ENCODE peak calls at places on chromosomes 3 and 15, in seven cellular contexts. H, V, I, Z, N, Q and L are unnamed samples. For H3K4me1 and H3K27me3, the result is how much of the 10 kb centered on the place peaks cover.

GRCh38 chr3:31648286-31648968 is 115.7 kb downstream of the STT3B start:
- DNase-seq in V (no peak), I (no peak), Z (no peak), Q (no peak), H (no peak), N (no peak), L (no peak)

GRCh38 chr3:149646181-149646766 is 11.6 kb downstream of the WWTR1 start:
- DNase-seq in N (no peak), H (no peak), Z (no peak), I (peak), V (peak), Q (no peak), L (no peak)

GRCh38 chr15:29812384-29812694 is 9.9 kb downstream of the TJP1 start:
- DNase-seq in H (no peak), Z (no peak), Q (no peak), I (no peak), V (peak), N (no peak), L (no peak)

GRCh38 chr3:144112036-144112435 is 140.4 kb downstream of the DIPK2A start:
- DNase-seq in H (no peak), N (no peak), I (no peak), Q (no peak), V (no peak), Z (no peak), L (no peak)

GRCh38 chr3:185205865-185206264 is 48.0 kb downstream of the EHHADH start:
- DNase-seq in N (no peak), Z (no peak), I (no peak), V (no peak), Q (no peak), H (no peak), L (no peak)

GRCh38 chr3:70771426-70772147 is 459.1 kb upstream of the MDFIC2 start:
- DNase-seq in Q (no peak), I (no peak), V (peak), Z (no peak), H (no peak), N (no peak), L (no peak)

GRCh38 chr3:188043891-188044290 is 110.1 kb upstream of the LPP start:
- DNase-seq in N (no peak), H (no peak), Q (no peak), I (no peak), V (no peak), Z (no peak), L (no peak)

GRCh38 chr15:76866716-76867321 is 38.3 kb downstream of the SCAPER start:
- DNase-seq in Q (no peak), I (peak), N (no peak), V (peak), Z (no peak), H (no peak), L (no peak)

GRCh38 chr3:169534439-169534838 is 129.1 kb downstream of the MECOM start:
- DNase-seq in H (no peak), Z (no peak), I (no peak), Q (no peak), N (no peak), V (no peak), L (no peak)

GRCh38 chr15:56428821-56429458 is 36.0 kb downstream of the MNS1 start:
- DNase-seq in N (no peak), I (peak), H (no peak), Z (no peak), Q (no peak), V (peak), L (peak)

GRCh38 chr3:183274609-183275008 is 21.6 kb downstream of the B3GNT5 start:
- DNase-seq in I (no peak), V (no peak), Q (no peak), N (no peak), H (no peak), Z (no peak), L (no peak)

GRCh38 chr15:67836955-67837354 is 2.9 kb downstream of the RNU6-1 start:
- DNase-seq in I (no peak), N (no peak), Q (no peak), Z (no peak), V (no peak), H (no peak), L (no peak)
- H3K4me1 ChIP-seq in I (under half), N (half or more), Q (half or more), Z (half or more), V (under half), H (under half), L (under half)

DNA sequence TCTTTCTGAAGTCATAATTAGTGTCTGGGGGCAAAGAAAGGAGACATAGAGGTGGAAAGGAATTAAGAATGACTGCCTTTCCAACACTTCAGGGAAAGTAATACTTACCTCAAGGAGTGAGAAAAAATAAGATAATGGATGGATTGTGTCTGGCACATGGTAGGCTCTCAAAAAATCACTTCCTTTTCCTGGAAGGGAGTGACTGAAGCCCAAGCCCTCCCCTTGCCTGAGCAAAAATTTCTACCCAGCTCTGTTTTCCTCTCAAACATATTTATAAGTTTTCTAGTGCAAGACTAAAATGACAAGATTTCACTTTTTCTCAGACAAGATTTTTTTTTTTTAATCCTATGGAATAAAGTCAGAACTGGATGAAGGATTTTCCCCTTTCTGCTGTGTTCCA is 145.0 kb downstream of the IGSF11 start:
- DNase-seq in Q (no peak), Z (no peak), V (no peak), H (no peak), N (no peak), I (no peak), L (no peak)
- H3K27me3 ChIP-seq in Q (half or more), Z (under half), V (under half), H (under half), N (under half), I (half or more), L (under half)

GRCh38 chr3:41207355-41207754 is 8.1 kb downstream of the CTNNB1 start:
- DNase-seq in Q (no peak), I (no peak), N (no peak), Z (no peak), V (no peak), H (no peak), L (no peak)
- H3K4me1 ChIP-seq in Q (half or more), I (under half), N (half or more), Z (half or more), V (under half), H (under half), L (half or more)

DNA sequence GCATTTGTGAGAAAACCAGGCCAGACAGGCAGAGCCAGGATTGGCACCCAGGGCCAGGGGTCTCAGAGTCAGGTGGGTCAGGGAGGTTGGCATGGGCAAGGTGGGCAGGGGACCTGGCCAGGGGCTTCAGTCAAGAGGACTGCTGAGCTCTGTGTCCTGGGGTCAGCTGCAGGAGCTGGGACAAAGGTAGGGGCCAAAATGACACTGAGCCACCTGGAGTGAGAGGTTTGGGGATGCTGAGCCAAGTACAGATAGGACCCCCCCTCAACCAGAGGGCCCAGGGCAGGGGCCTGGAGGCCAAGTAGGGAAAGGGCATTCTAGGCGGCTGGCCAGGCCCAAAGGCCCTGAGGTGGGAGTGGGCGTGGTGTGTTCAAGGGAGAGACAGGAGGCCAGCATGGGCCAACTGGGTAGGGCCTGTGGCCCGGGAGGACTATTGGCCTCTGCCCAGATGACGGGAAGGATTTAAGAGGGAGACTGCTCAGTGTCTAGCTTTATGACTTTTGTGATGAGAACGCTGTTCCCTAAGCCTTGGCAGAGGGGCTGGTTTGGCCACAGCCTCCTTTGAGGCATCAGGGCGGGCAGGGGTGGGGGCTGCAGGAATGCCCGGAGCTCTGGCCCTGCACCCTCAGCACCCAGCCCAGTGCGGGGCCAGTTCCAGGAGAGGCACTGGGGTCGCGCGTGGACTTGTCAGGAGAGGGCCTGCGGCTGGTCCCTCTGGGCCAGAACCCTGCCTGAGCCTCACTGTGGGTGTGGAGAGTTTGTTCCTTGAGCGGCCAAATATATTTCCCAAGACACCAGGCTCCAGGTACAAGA is 3.1 kb downstream of the CFAP100 start:
- DNase-seq in Z (no peak), I (no peak), Q (no peak), N (no peak), H (peak), V (no peak), L (no peak)
- H3K27me3 ChIP-seq in Z (under half), I (under half), Q (under half), N (under half), H (under half), V (under half), L (under half)

GRCh38 chr15:63504979-63505841 is 817 bp downstream of the USP3 start:
- DNase-seq in I (no peak), Z (peak), H (peak), Q (peak), V (peak), N (peak), L (peak)
- H3K4me1 ChIP-seq in I (half or more), Z (half or more), H (under half), Q (half or more), V (under half), N (half or more), L (half or more)

DNA sequence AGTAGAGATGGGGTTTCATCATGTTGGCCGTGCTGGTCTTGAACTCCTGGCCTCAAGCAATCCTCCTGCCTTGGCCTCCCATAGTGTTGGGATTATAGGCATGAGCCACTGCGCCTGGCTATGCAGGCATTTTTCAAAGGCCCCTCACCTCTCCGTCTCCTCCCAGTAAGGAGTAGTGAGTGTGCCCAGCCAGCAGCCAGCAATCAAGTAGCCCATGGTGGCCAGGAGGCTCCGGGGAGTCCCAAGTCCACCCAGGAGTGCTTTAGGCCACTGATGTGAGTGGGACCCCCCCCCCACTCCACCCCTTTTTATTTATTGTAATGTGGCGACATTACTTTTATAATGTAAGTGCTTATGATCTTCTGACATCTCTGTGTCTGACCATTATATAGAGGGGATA is 8.1 kb downstream of the ISG20 start:
- DNase-seq in H (peak), Q (no peak), I (no peak), N (no peak), Z (no peak), V (no peak), L (no peak)
- H3K27me3 ChIP-seq in H (under half), Q (under half), I (under half), N (under half), Z (under half), V (under half), L (under half)